ENCODE peak calls at places on chromosomes 13 and 19, in six cellular contexts. G, D, W, I, R and H are unnamed samples.

GRCh38 chr13:112727581-112727980 is 37.7 kb downstream of the ATP11A start:
- DNase-seq in I (no peak), D (no peak), W (no peak), G (no peak), R (no peak), H (peak)

GRCh38 chr19:24046550-24046949 is 40.4 kb upstream of the ZNF254 start:
- DNase-seq in W (no peak), D (no peak), I (no peak), R (no peak), G (no peak), H (no peak)

GRCh38 chr19:49333426-49334288 is 1.5 kb upstream of the CD37 start:
- DNase-seq in D (no peak), R (peak), W (no peak), G (no peak), I (no peak), H (no peak)

GRCh38 chr19:602391-603301 is 13.0 kb downstream of the HCN2 start:
- DNase-seq in R (no peak), I (no peak), D (no peak), W (no peak), G (no peak), H (no peak)

GRCh38 chr13:30796132-30796832 is 60.9 kb downstream of the ALOX5AP start:
- DNase-seq in R (peak), D (no peak), G (no peak), W (no peak), I (no peak), H (no peak)

GRCh38 chr13:73809561-73809960 is 324.6 kb downstream of the KLF12 start:
- DNase-seq in G (no peak), D (no peak), I (no peak), W (no peak), R (no peak), H (no peak)

GRCh38 chr13:94630858-94631257 is 29.2 kb downstream of the GPR180 start:
- DNase-seq in R (no peak), I (no peak), G (no peak), D (no peak), W (no peak), H (no peak)

GRCh38 chr19:12217332-12217731 is 54.4 kb downstream of the ZNF136 start:
- DNase-seq in D (no peak), I (no peak), R (no peak), G (no peak), W (no peak), H (no peak)

GRCh38 chr13:92513672-92514071 is 712.9 kb upstream of the GPC6 start:
- DNase-seq in R (no peak), D (no peak), G (no peak), W (no peak), I (no peak), H (no peak)

GRCh38 chr13:74068471-74068870 is 65.7 kb downstream of the KLF12 start:
- DNase-seq in I (no peak), R (no peak), D (no peak), W (no peak), G (no peak), H (no peak)

GRCh38 chr19:1856698-1857603 is 6.4 kb downstream of the KLF16 start:
- DNase-seq in G (peak), D (peak), W (no peak), I (peak), R (no peak), H (peak)

GRCh38 chr19:29771708-29772415 is 39.9 kb upstream of the CCNE1 start:
- DNase-seq in W (peak), R (no peak), G (peak), D (peak), I (peak), H (peak)
- H2AFZ ChIP-seq in W (peak), R (no peak), G (peak), D (no peak), I (peak), H (peak)

GRCh38 chr19:10289167-10289835 is 451 bp upstream of the ICAM5 start:
- DNase-seq in D (peak), W (peak), G (peak), R (no peak), I (peak), H (peak)

GRCh38 chr19:10290876-10291553 is 1.3 kb downstream of the ICAM5 start:
- DNase-seq in D (peak), R (no peak), G (peak), W (peak), I (peak), H (peak)

GRCh38 chr19:10288662-10289166 is 1.0 kb upstream of the ICAM5 start:
- DNase-seq in G (peak), R (no peak), W (peak), D (peak), I (peak), H (peak)

GRCh38 chr19:10290439-10290875 is 705 bp downstream of the ICAM5 start:
- DNase-seq in D (no peak), G (no peak), R (no peak), I (no peak), W (no peak), H (peak)

GRCh38 chr19:10289836-10290438 is at the start of gene ICAM5:
- DNase-seq in R (no peak), W (peak), I (no peak), G (peak), D (no peak), H (peak)
- H3K4me3 ChIP-seq in R (peak), W (peak), I (peak), G (peak), D (peak), H (peak)

GRCh38 chr13:23871616-23872220 is 17.5 kb downstream of the MIPEP start:
- DNase-seq in D (peak), G (no peak), I (peak), W (no peak), R (no peak), H (peak)
- TF ChIP-seq REST in D (no peak), G (no peak), I (no peak), W (no peak), R (no peak), H (no peak)

GRCh38 chr13:57044910-57045309 is 95.8 kb upstream of the PRR20A start:
- DNase-seq in I (no peak), R (no peak), G (no peak), D (no peak), W (no peak), H (no peak)

DNA sequence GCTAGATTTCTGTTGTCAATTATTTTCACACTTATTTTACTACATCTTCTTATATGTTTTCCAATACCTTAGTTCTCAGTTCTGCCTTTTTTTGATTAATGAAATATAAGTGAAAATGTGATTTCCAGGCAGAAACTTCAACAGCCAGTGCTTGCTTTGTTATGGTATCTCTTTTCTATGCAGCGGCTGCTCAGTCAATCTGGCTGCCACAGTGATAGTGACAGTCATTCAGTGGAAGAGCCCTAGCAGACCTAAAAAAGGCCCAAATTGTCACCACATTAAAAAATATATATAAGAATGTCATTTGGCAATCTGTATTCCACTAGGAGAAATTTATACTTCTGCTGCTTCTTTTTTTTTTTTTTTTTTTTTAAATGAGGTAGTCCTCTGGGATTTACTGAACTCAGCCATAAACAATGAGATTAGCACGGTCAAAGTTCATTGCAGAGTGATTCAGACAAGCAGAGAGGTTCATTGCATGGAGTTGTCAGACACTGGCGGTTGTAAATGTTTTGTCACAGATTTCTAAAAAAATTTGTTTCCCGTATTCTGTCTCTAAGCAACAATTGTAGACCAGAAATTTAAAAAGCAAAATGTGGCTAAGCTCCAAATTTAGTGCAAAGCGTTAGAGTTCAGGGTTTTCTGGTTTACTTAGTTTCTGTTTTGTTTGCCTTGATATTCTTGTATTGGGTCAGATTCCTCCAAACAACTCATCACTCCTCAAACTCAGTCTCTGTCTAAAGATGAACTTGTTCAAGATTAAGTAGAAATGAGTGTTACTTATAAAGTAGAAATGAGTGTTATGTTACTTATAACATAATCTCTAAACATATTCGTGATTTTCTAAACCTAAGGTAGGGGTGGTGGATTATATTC is 94.7 kb upstream of the PRR20A start:
- DNase-seq in I (no peak), R (no peak), D (no peak), W (no peak), G (no peak), H (no peak)
- H2AFZ ChIP-seq in I (peak), R (no peak), D (no peak), W (no peak), G (no peak), H (no peak)

GRCh38 chr19:32223106-32223505 is 122.3 kb upstream of the ZNF507 start:
- DNase-seq in I (no peak), G (no peak), D (no peak), W (no peak), R (no peak), H (no peak)

GRCh38 chr19:32224371-32225244 is 120.8 kb upstream of the ZNF507 start:
- DNase-seq in W (no peak), R (no peak), G (peak), D (peak), I (peak), H (peak)

GRCh38 chr19:32222594-32222993 is 122.8 kb upstream of the ZNF507 start:
- DNase-seq in G (no peak), R (no peak), W (no peak), D (no peak), I (no peak), H (no peak)

GRCh38 chr19:32220951-32221350 is 124.5 kb upstream of the ZNF507 start:
- DNase-seq in I (no peak), W (no peak), G (no peak), D (no peak), R (no peak), H (no peak)

GRCh38 chr19:32223595-32224370 is 121.6 kb upstream of the ZNF507 start:
- DNase-seq in W (no peak), I (no peak), G (no peak), D (peak), R (no peak), H (peak)
- H3K4me3 ChIP-seq in W (no peak), I (no peak), G (no peak), D (no peak), R (no peak), H (peak)

GRCh38 chr19:18940791-18941627 is at the start of gene HOMER3:
- DNase-seq in R (no peak), W (no peak), D (peak), G (peak), I (no peak), H (peak)
- TF ChIP-seq REST in R (no peak), W (no peak), D (no peak), G (peak), I (no peak), H (no peak)

GRCh38 chr19:29668746-29669609 is 3.7 kb downstream of the PLEKHF1 start:
- DNase-seq in R (no peak), D (no peak), W (no peak), I (no peak), G (peak), H (no peak)

GRCh38 chr19:29666634-29667389 is 1.6 kb downstream of the PLEKHF1 start:
- DNase-seq in G (peak), W (no peak), R (no peak), I (peak), D (no peak), H (peak)

GRCh38 chr19:29667941-29668340 is 2.7 kb downstream of the PLEKHF1 start:
- DNase-seq in R (no peak), D (no peak), W (no peak), G (peak), I (no peak), H (no peak)

GRCh38 chr19:29665826-29666633 is 769 bp downstream of the PLEKHF1 start:
- DNase-seq in W (no peak), D (peak), R (no peak), I (no peak), G (peak), H (peak)

GRCh38 chr19:29667390-29667783 is 2.1 kb downstream of the PLEKHF1 start:
- DNase-seq in W (no peak), D (no peak), G (no peak), R (no peak), I (no peak), H (no peak)
- H2AFZ ChIP-seq in W (no peak), D (no peak), G (no peak), R (no peak), I (no peak), H (no peak)

GRCh38 chr19:29678484-29679106 is 13.3 kb downstream of the PLEKHF1 start:
- DNase-seq in G (no peak), I (peak), R (no peak), W (no peak), D (peak), H (no peak)
- H3K4me3 ChIP-seq in G (no peak), I (no peak), R (no peak), W (no peak), D (no peak), H (no peak)